ENCODE peak calls at places on chromosomes 12 and 14, in four cellular contexts. L, U, I and F are unnamed samples.

GRCh38 chr12:16297521-16297920 is 20.0 kb upstream of the SLC15A5 start:
- DNase-seq in L (no peak), U (no peak), I (no peak), F (no peak)

GRCh38 chr12:95371571-95371970 is 102.4 kb upstream of the METAP2 start:
- DNase-seq in L (no peak), U (no peak), I (no peak), F (no peak)

GRCh38 chr14:29608861-29609260 is 318.8 kb downstream of the PRKD1 start:
- DNase-seq in L (no peak), U (no peak), I (no peak), F (no peak)

GRCh38 chr12:104737682-104738370 is 220.3 kb downstream of the SLC41A2 start:
- DNase-seq in L (no peak), U (no peak), I (no peak), F (no peak)

GRCh38 chr12:89883630-89884364 is 175.2 kb upstream of the ATP2B1 start:
- DNase-seq in L (no peak), U (peak), I (no peak), F (no peak)

GRCh38 chr14:93056166-93056839 is 59.4 kb downstream of the ITPK1 start:
- DNase-seq in L (no peak), U (no peak), I (no peak), F (no peak)

GRCh38 chr14:39264057-39264456 is 30.3 kb downstream of the MIA2 start:
- DNase-seq in L (no peak), U (no peak), I (no peak), F (no peak)

GRCh38 chr12:50923361-50924130 is 28.8 kb upstream of the HIGD1C start:
- DNase-seq in L (no peak), U (no peak), I (no peak), F (no peak)

GRCh38 chr14:38669027-38669426 is 413.1 kb upstream of the CLEC14A start:
- DNase-seq in L (no peak), U (no peak), I (no peak), F (no peak)

GRCh38 chr12:116333402-116333801 is 55.9 kb upstream of the MED13L start:
- DNase-seq in L (no peak), U (no peak), I (no peak), F (no peak)

GRCh38 chr12:28710882-28711281 is 438.2 kb upstream of the FAR2 start:
- DNase-seq in L (no peak), U (peak), I (no peak), F (no peak)

GRCh38 chr12:48084066-48084465 is 21.8 kb downstream of the SENP1 start:
- DNase-seq in L (no peak), U (peak), I (no peak), F (no peak)

GRCh38 chr14:95102678-95103039 is 54.7 kb downstream of the DICER1 start:
- DNase-seq in L (no peak), U (no peak), I (no peak), F (no peak)

GRCh38 chr12:112116232-112117060 is 7.9 kb upstream of the NAA25 start:
- DNase-seq in L (no peak), U (peak), I (peak), F (no peak)

GRCh38 chr12:26870491-26871419 is 37.8 kb upstream of the ITPR2 start:
- DNase-seq in L (peak), U (peak), I (peak), F (no peak)

GRCh38 chr12:14769462-14769836 is 33.8 kb downstream of the WBP11 start:
- DNase-seq in L (peak), U (peak), I (peak), F (no peak)

GRCh38 chr12:48350249-48351021 is at the start of gene ZNF641:
- DNase-seq in L (peak), U (peak), I (peak), F (peak)

GRCh38 chr12:129028824-129029223 is 175.5 kb downstream of the GLT1D1 start:
- DNase-seq in L (no peak), U (no peak), I (no peak), F (no peak)

GRCh38 chr14:24605435-24606190 is 3.9 kb downstream of the GZMH start:
- DNase-seq in L (no peak), U (no peak), I (peak), F (peak)

GRCh38 chr14:70087380-70087697 is 101.4 kb downstream of the SLC8A3 start:
- DNase-seq in L (no peak), U (no peak), I (no peak), F (no peak)

GRCh38 chr14:97458302-97459137 is 661.3 kb downstream of the VRK1 start:
- DNase-seq in L (no peak), U (no peak), I (no peak), F (no peak)

GRCh38 chr12:92506460-92506859 is 196.3 kb upstream of the PLEKHG7 start:
- DNase-seq in L (no peak), U (no peak), I (no peak), F (peak)

GRCh38 chr14:33755358-33755757 is 195.5 kb downstream of the EGLN3 start:
- DNase-seq in L (no peak), U (no peak), I (no peak), F (peak)

GRCh38 chr14:29799718-29800117 is 127.9 kb downstream of the PRKD1 start:
- DNase-seq in L (no peak), U (no peak), I (peak), F (no peak)

GRCh38 chr14:77610553-77610952 is 5.9 kb downstream of the SPTLC2 start:
- DNase-seq in L (no peak), U (no peak), I (no peak), F (no peak)
- TF ChIP-seq CTCF in L (no peak), U (no peak), I (no peak), F (no peak)

GRCh38 chr14:68981124-68981523 is 2.0 kb upstream of the ACTN1 start:
- DNase-seq in L (no peak), U (no peak), I (no peak), F (no peak)
- H3K27ac ChIP-seq in L (no peak), U (peak), I (no peak), F (no peak)

GRCh38 chr12:62466596-62467411 is at the start of gene MON2:
- DNase-seq in L (peak), U (peak), I (peak), F (peak)
- TF ChIP-seq CTCF in L (no peak), U (no peak), I (no peak), F (no peak)

DNA sequence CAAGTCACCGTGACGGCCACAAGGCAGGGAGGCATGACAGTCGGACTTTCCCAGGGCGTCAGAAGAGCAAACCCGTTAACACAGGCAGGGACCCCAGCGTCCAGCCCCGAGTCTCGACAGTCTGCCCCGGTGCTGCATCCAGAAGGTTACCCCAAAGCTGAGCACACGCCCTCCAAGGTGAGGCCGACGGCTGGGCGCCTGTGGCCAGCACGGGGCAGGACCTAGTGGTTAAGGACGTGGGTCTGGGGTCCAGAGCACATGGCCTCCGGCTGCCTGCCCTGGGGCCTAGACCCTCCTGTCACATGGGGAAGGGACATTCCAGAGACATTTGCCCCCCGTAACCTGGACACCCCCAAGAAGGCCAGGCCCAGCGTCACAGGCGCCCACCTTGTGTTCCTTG is 29.7 kb upstream of the BTBD6 start:
- DNase-seq in L (no peak), U (no peak), I (no peak), F (no peak)
- H3K27ac ChIP-seq in L (no peak), U (no peak), I (no peak), F (no peak)

DNA sequence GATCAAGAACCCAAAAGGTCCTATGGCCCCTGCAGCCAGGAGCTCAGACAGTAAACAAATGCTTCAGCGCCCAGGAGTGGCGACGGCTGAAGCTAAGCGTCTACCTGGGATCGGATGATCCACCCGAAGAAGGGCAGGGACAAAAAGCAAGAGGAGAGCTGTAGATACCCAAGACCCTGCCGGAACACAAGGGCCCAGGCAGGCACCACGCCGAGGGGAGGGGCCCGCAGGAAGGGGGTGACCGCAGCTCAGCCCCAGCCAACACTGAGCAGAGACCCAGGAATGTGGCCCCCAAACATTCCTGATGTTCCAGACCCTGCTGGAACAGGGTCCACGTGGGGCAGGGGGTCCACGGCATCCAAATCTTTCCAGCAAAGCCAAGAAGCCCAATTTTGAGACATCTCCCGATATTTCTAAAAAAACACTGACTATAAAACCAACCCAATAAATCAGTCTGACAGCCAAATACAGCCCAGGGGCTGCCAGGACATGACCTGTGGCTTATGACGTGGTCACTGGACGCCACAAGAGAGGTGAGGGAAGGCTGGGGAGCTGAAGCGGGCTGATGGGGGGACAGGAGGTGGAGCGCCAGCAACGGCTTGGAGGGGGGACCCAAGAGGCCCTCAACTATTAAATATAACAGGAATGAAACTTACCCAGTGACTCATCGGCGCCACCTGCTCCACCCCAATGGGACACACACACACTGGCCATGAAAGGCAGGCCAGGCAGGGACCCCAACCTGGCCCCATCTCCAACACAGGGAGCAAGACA is 58.9 kb downstream of the NCOR2 start:
- DNase-seq in L (no peak), U (peak), I (no peak), F (no peak)
- TF ChIP-seq CTCF in L (no peak), U (no peak), I (no peak), F (no peak)

GRCh38 chr12:66697404-66697803 is 18.5 kb upstream of the GRIP1 start:
- DNase-seq in L (no peak), U (no peak), I (peak), F (no peak)
- H3K27ac ChIP-seq in L (no peak), U (no peak), I (peak), F (no peak)